ENCODE peak calls at places on chromosome 9, in ten cellular contexts. J is adipocyte; H is tibial nerve; X is astrocyte of the spinal cord; I is Peyer's patch; T is naive thymus-derived CD4-positive, alpha-beta T cell; W is DND-41; F is heart left ventricle; E is brain microvascular endothelial cell; B is NT2/D1. P is an unnamed sample.

GRCh38 chr9:112757300-112757883 is 6.8 kb downstream of the SNX30 start:
- DNase-seq in E (no peak), B (no peak), J (no peak), T (no peak), I (no peak), W (no peak), X (no peak), F (no peak), H (no peak), P (no peak)

GRCh38 chr9:72575673-72576072 is 54.3 kb downstream of the TMC1 start:
- DNase-seq in X (no peak), T (no peak), W (no peak), F (no peak), H (no peak), I (no peak), J (no peak), B (no peak), E (no peak), P (no peak)

GRCh38 chr9:136979769-136980587 is 2.7 kb downstream of the PTGDS start:
- DNase-seq in B (no peak), X (no peak), W (no peak), T (no peak), J (no peak), H (no peak), E (no peak), I (no peak), F (no peak), P (no peak)

GRCh38 chr9:118529624-118530214 is 825.5 kb downstream of the TLR4 start:
- DNase-seq in E (no peak), J (no peak), X (no peak), W (no peak), B (no peak), F (no peak), T (no peak), I (no peak), H (no peak), P (no peak)

GRCh38 chr9:128972956-128973355 is 25.5 kb downstream of the NUP188 start:
- DNase-seq in T (no peak), E (peak), X (peak), I (no peak), F (no peak), J (peak), B (no peak), H (no peak), W (no peak), P (no peak)

GRCh38 chr9:33130501-33130900 is 36.6 kb downstream of the B4GALT1 start:
- DNase-seq in E (peak), J (peak), F (no peak), T (no peak), W (no peak), X (peak), H (no peak), I (no peak), B (no peak), P (no peak)

GRCh38 chr9:75893096-75893495 is 2.6 kb downstream of the PCSK5 start:
- DNase-seq in E (no peak), F (no peak), W (no peak), X (no peak), I (no peak), H (no peak), B (no peak), T (no peak), J (peak), P (no peak)

GRCh38 chr9:97508852-97509251 is 7.4 kb downstream of the TMOD1 start:
- DNase-seq in B (no peak), F (no peak), J (no peak), E (no peak), H (no peak), X (no peak), T (no peak), I (no peak), W (no peak), P (no peak)

GRCh38 chr9:706073-706472 is 135.4 kb upstream of the DMRT1 start:
- DNase-seq in F (no peak), E (no peak), J (no peak), X (peak), I (no peak), H (no peak), T (no peak), W (no peak), B (no peak), P (no peak)

GRCh38 chr9:131708613-131709002 is 31.3 kb downstream of the RAPGEF1 start:
- DNase-seq in B (no peak), W (no peak), T (no peak), X (no peak), E (no peak), H (no peak), F (no peak), I (no peak), J (no peak), P (no peak)

GRCh38 chr9:133460405-133461175 is 812 bp downstream of the CACFD1 start:
- DNase-seq in B (no peak), T (no peak), X (peak), J (peak), I (peak), H (peak), E (no peak), W (no peak), F (no peak), P (peak)

GRCh38 chr9:32248189-32248712 is 136.2 kb upstream of the ACO1 start:
- DNase-seq in W (no peak), E (no peak), J (no peak), B (no peak), H (no peak), F (no peak), T (no peak), X (no peak), I (no peak), P (no peak)

GRCh38 chr9:12784461-12785250 is 9.8 kb downstream of the LURAP1L start:
- DNase-seq in I (no peak), T (no peak), F (no peak), H (no peak), E (peak), X (peak), W (no peak), J (peak), B (no peak), P (no peak)

GRCh38 chr9:120393386-120394057 is 186.4 kb downstream of the CDK5RAP2 start:
- DNase-seq in F (no peak), I (no peak), H (no peak), J (peak), W (peak), B (no peak), T (no peak), X (no peak), E (no peak), P (no peak)

GRCh38 chr9:1535051-1535450 is 480.1 kb upstream of the SMARCA2 start:
- DNase-seq in E (no peak), W (no peak), I (no peak), T (no peak), F (no peak), B (no peak), J (no peak), X (no peak), H (no peak), P (no peak)

GRCh38 chr9:121743441-121744001 is 92.1 kb downstream of the DAB2IP start:
- DNase-seq in W (no peak), E (peak), J (peak), F (peak), I (peak), X (peak), T (no peak), B (no peak), H (peak), P (no peak)

GRCh38 chr9:123157216-123157615 is 111.2 kb downstream of the STRBP start:
- DNase-seq in J (no peak), X (peak), I (no peak), E (peak), H (no peak), B (no peak), F (no peak), W (no peak), T (no peak), P (no peak)

GRCh38 chr9:98172604-98173003 is 19.8 kb downstream of the CORO2A start:
- DNase-seq in I (peak), B (no peak), J (peak), E (no peak), H (no peak), T (no peak), X (peak), F (no peak), W (no peak), P (no peak)

GRCh38 chr9:117936185-117936758 is 232.1 kb downstream of the TLR4 start:
- DNase-seq in B (no peak), E (no peak), T (no peak), I (no peak), F (no peak), W (no peak), J (no peak), H (no peak), X (no peak), P (no peak)

GRCh38 chr9:126147186-126147585 is 179.4 kb upstream of the MVB12B start:
- DNase-seq in B (no peak), J (no peak), E (no peak), W (no peak), T (no peak), I (peak), H (no peak), F (no peak), X (no peak), P (no peak)

GRCh38 chr9:120619751-120620655 is 40.0 kb upstream of the CDK5RAP2 start:
- DNase-seq in I (no peak), T (peak), H (peak), X (peak), F (peak), W (peak), J (peak), E (peak), B (peak), P (peak)

DNA sequence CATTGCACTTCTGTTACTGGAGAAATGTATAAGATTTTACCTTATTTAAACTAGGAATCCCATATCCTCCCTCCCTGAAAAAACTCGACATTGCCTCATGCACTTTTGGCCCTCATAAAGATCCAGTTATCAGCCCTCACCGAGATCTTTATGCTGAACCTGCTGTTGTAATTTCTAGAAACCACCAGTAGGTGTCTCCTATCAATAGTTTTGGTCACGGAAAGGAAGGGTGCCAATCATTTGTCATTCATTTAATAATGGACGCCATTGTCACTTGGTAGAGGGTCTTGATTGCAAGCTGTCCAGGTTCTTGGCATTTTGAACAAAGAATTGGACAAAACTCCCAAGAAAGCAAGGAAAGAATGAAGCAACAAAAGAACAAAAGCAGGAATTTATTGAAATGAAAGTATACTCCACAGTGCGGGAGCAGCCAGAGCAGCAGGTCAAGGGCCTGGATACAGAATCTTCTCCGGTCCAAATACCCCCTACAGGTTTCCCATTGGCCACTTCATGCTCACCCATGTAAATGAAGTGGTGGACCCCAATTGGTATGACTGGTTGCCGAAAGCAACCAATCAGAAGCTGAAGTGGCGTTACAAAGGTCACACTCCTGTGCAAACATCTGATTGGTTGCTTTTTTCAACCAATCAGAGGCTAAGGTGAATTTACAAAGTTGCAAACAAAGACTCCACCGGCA is 524.3 kb downstream of the PSAT1 start:
- DNase-seq in I (no peak), F (no peak), J (peak), W (no peak), E (peak), B (peak), H (no peak), X (peak), T (peak), P (no peak)
- H3K4me3 ChIP-seq in I (no peak), F (peak), J (peak), W (no peak), E (peak), B (no peak), H (no peak), X (no peak), T (no peak), P (no peak)

DNA sequence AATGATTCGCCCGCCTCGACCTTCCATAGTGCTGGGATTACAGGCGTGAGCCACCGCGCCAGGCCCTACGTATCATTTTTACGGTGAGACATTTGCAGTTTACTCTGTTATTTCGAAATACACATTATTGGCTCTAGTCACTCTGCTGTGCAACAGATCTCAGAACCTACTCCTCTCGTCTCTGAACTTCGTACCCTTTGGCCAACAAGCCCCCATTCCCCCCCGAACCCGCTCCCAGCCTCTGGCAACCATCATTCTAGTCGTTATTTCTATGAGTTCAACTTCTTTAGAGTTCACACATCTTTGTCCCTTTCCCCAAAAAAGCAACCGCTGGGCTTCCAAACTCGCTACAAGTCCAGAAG is 736 bp downstream of the PTGR1 start:
- DNase-seq in E (peak), I (no peak), F (no peak), T (peak), H (no peak), X (peak), B (no peak), W (no peak), J (peak), P (no peak)
- H3K4me3 ChIP-seq in E (peak), I (peak), F (peak), T (peak), H (peak), X (peak), B (peak), W (no peak), J (peak), P (peak)

GRCh38 chr9:74499770-74500583 is 2.8 kb downstream of the RORB start:
- DNase-seq in H (no peak), I (peak), B (no peak), F (no peak), E (no peak), X (peak), W (peak), T (no peak), J (peak), P (no peak)
- H3K4me3 ChIP-seq in H (peak), I (peak), B (peak), F (peak), E (peak), X (peak), W (peak), T (no peak), J (peak), P (no peak)

GRCh38 chr9:94140418-94140780 is 56.1 kb downstream of the PTPDC1 start:
- DNase-seq in H (no peak), I (no peak), F (no peak), J (no peak), W (no peak), B (no peak), T (no peak), X (no peak), E (no peak), P (no peak)
- H3K4me3 ChIP-seq in H (no peak), I (no peak), F (peak), J (peak), W (no peak), B (no peak), T (no peak), X (no peak), E (no peak), P (no peak)